ENCODE peak calls at places on chromosomes 1 and 21, in four cellular contexts. L is left ventricle myocardium inferior, S is neural progenitor cell, A is GM06990. Q is an unnamed sample.
A peak's percentile ranks its signal among the peaks of the same experiment; 100 is the strongest.

GRCh38 chr21:39720126-39720778 is 24.7 kb upstream of the IGSF5 start:
- DNase-seq in A (no peak), S (no peak), L (no peak), Q (no peak)

GRCh38 chr21:25733859-25734653 is 648 bp downstream of the ATP5PF start:
- DNase-seq in L (no peak), A (no peak), S (no peak), Q (no peak)

GRCh38 chr1:118504867-118505266 is 319.8 kb upstream of the SPAG17 start:
- DNase-seq in S (no peak), A (no peak), L (peak; percentile 46), Q (no peak)

GRCh38 chr1:229563241-229563640 is 4.7 kb upstream of the ABCB10 start:
- DNase-seq in A (no peak), L (no peak), S (peak; percentile 69), Q (no peak)

GRCh38 chr1:160658162-160658955 is 11.5 kb upstream of the SLAMF1 start:
- DNase-seq in S (no peak), L (no peak), A (no peak), Q (no peak)

GRCh38 chr21:38422067-38422466 is 76.2 kb downstream of the ERG start:
- DNase-seq in S (no peak), L (no peak), A (no peak), Q (no peak)

GRCh38 chr1:31712041-31712440 is 8.2 kb upstream of the COL16A1 start:
- DNase-seq in L (no peak), A (no peak), S (no peak), Q (no peak)

GRCh38 chr1:205430631-205431305 is 8.9 kb upstream of the LEMD1 start:
- DNase-seq in L (peak; percentile 61), A (peak; percentile 79), S (peak; percentile 76), Q (peak; percentile 46)

GRCh38 chr21:26554365-26554764 is 18.7 kb downstream of the CYYR1 start:
- DNase-seq in A (no peak), L (no peak), S (no peak), Q (no peak)

GRCh38 chr1:29383972-29384371 is 147.7 kb downstream of the PTPRU start:
- DNase-seq in A (no peak), S (no peak), L (no peak), Q (no peak)

GRCh38 chr1:153628638-153629342 is 556 bp downstream of the S100A1 start:
- DNase-seq in A (no peak), L (no peak), S (no peak), Q (no peak)

DNA sequence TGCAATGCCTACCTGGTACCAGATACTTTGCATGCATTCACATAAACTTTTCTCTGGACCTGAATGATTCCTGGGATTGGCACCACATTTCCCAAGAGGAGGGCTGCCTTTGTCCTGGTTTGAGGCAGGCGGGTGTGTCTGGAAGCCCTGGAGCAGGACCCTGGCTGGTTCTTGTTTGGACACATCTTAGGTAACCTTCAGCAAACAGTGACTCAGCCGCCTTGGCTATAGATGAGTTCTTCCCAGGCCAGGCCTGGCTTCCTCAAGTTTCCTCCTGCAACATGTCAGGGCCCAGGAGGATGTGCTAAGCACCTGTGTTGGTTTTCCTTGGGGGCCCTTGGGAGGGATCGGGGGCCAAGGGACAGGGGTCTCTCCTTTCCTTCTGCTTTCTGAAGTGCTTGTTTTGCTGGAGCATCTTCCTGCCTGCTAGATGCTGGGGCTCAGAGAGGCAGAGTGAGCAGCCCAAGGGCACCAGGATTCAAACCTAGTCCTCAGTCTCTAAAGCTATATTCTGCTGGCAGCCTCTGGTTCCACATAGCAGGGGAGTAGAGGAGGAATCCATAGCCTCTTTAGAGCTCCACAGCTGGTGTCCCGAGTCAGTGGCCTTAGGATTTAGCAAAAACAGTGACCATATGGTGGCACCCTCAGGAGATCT is 38.2 kb downstream of the PAX7 start:
- DNase-seq in L (no peak), A (no peak), S (no peak), Q (no peak)
- H3K4me3 ChIP-seq in L (no peak overlapping the region), A (no peak overlapping the region), S (no peak overlapping the region), Q (no peak overlapping the region)

GRCh38 chr1:206590025-206590834 is 22.0 kb downstream of the EIF2D start:
- DNase-seq in S (peak; percentile 30), L (no peak), A (no peak), Q (no peak)
- H3K4me3 ChIP-seq in S (no peak overlapping the region), L (no peak overlapping the region), A (no peak overlapping the region), Q (no peak overlapping the region)

DNA sequence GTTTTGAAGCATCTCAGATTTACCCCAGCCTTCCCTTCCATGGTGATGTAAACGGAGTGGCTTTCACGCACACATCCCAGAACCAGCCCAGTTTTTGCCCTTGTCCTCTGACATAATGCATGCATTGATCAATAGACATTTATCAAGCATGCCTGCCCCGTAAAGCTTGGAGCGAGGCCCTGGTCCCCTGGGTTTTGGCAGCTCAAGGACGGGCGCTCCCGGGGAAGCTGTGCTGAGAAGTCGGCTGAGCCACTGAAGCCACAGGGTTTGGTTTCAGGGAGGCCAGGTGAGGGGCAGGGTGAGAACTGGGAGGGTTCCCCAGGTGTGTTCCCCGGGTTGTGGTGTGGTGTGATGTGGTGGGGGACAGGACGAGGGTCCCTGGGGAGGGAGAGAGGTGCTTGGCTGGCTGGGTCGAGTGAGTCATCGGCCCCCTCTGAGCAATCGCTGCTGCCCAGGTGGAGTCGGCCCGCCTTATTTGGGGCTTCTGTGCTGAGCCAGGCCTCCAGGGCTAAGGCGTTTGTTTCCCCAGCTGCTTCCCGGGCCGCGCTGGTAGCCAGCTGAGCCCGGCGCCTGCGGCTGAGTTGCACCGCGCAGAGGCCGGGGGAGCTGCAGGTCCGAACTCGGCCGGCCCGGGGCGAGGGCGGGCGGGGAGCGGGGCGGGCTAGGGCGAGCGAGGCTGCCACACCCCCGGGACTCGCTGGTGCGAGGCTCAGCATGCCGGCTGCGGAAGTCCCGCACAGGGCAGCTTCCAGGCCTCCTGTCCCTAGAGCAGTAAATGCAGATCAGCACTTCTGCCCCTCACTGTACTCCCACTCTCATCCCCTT is 23.6 kb downstream of the ATP2B4 start:
- DNase-seq in A (peak; percentile 78), S (peak; percentile 86), L (peak; percentile 66), Q (peak; percentile 91)
- H3K4me3 ChIP-seq in A (peak overlapping the region; percentile 19), S (peak overlapping the region; percentile 25), L (peak overlapping the region; percentile 53), Q (peak overlapping the region; percentile 40)

GRCh38 chr1:211541715-211542477 is 37.1 kb downstream of the SLC30A1 start:
- DNase-seq in L (no peak), A (no peak), S (no peak), Q (peak; percentile 28)
- H3K4me3 ChIP-seq in L (no peak overlapping the region), A (no peak overlapping the region), S (no peak overlapping the region), Q (no peak overlapping the region)

GRCh38 chr1:168261390-168261789 is 19.3 kb upstream of the TBX19 start:
- DNase-seq in A (no peak), S (no peak), L (no peak), Q (no peak)
- H3K4me3 ChIP-seq in A (no peak overlapping the region), S (no peak overlapping the region), L (peak overlapping the region; percentile 4), Q (no peak overlapping the region)

GRCh38 chr1:203985676-203986075 is 87.2 kb upstream of the SOX13 start:
- DNase-seq in S (no peak), L (no peak), A (no peak), Q (no peak)
- H3K4me3 ChIP-seq in S (no peak overlapping the region), L (no peak overlapping the region), A (no peak overlapping the region), Q (no peak overlapping the region)

DNA sequence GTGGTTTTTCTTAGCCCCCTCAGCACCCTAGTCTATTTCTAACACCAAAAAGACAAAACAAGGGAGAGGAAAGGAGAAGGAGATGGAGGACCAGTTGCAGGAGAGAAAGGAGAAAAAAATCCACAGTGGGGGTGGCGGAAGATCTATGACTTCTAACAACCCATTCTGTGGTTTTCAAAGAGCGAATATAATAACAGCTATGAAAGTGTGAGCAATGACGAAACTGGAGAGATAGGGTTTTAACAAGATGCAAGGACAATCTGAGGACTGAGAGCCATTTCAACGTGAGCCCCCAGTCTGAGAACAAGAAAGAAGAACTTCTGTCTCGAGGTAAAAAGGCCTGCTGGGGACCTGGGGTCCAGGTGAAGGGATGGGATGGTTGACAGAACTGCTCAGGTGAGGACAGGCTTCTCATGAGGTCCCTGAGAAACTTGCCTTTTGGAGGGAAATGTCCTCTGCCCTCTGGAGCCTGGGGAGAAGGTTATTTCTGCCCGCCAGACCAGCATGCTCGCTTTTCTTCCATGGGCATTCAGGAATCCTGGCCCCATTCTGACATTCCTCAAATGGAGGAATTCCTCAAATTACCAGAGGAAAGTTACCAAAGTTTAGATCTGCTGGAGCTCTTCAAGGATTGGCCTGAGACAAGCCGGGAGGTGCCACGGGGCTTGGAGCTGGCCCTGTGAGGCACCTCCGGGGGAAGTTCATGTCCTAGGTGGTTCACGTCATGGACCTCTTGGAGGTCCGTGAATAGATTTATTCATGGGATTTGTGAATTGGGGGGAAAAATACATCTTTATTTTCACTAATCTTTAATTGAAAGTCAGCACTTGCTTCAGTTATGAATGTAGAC is at the start of gene CD160:
- DNase-seq in A (no peak), S (no peak), L (no peak), Q (no peak)
- H3K4me3 ChIP-seq in A (no peak within 1 kb of the TSS), S (no peak within 1 kb of the TSS), L (no peak within 1 kb of the TSS), Q (no peak within 1 kb of the TSS)

DNA sequence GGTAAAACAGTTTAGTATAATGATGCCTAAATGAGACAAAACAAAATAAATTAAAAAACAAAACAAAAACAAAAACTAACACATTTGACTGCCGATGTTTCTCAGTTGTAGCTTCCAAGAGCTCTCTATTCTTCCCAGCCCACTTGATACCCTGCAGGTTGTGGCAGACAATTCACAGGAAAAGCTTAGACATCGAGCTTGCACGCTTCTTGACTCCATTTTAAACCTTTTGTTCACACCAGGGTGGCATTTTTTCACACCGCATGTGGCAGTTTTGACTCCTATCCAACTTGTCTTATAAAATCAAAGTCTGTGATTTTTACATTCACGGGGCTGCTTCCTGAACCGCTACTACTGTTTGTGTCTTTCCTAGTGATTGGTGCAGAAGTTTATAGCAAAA is 575.9 kb downstream of the USP25 start:
- DNase-seq in S (peak; percentile 68), L (no peak), A (no peak), Q (no peak)
- H3K4me3 ChIP-seq in S (no peak overlapping the region), L (peak overlapping the region; percentile 53), A (no peak overlapping the region), Q (no peak overlapping the region)

GRCh38 chr1:97461782-97462181 is 459.1 kb downstream of the DPYD start:
- DNase-seq in A (peak; percentile 39), L (no peak), S (no peak), Q (no peak)
- H3K4me3 ChIP-seq in A (no peak overlapping the region), L (no peak overlapping the region), S (no peak overlapping the region), Q (no peak overlapping the region)

DNA sequence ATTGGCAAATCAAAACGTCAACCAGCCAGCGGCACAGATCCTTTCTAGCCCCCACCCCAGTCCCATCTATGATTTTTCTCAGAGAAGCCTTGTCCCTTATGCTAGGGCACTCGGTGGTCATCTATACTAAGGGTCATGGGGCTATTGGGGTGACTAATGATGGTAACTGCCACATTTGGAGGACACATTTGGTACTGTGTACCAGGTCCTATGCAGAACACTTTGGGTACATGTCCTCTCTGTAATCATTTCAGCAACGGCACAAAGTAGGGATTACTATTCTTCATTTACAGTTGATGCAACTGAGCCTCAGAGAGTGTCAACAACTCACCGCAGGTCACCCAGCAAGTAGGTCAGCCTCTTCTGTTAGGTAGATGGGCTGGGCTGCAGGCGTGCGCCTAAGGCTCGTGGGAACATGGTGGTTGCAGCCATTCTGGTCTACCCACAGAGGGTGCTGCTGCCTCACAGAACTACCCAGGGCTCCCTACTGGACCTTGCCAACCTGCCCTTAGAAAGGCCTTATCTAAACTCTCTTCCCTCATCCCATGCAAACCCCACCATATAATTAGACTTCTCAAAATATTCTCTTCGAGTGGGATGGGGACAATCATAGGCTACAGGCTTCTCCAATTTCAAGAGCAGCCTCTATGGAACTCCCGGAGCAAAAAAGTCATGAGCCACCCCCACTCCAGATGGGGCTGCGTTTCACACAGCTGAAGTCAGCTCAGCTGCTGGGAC is 5.7 kb upstream of the SDHB start:
- DNase-seq in L (peak; percentile 35), S (peak; percentile 86), A (no peak), Q (peak; percentile 29)
- H3K4me3 ChIP-seq in L (no peak overlapping the region), S (no peak overlapping the region), A (no peak overlapping the region), Q (no peak overlapping the region)